ENCODE peak calls at places on chromosomes 7 and 10, in five cellular contexts. G is lower lobe of right lung, M is M059J, V is fibroblast of mammary gland, T is T-helper 17 cell. Q is an unnamed sample.

GRCh38 chr10:30931094-30931493 is 100.6 kb downstream of the ZNF438 start:
- DNase-seq in V (no peak), T (no peak), M (no peak), G (no peak), Q (no peak)

GRCh38 chr7:28083159-28083997 is 97.2 kb downstream of the JAZF1 start:
- DNase-seq in T (no peak), V (peak), M (no peak), G (no peak), Q (no peak)

GRCh38 chr10:28202941-28203352 is 99.9 kb downstream of the MPP7 start:
- DNase-seq in T (no peak), M (peak), V (peak), G (no peak), Q (no peak)

GRCh38 chr7:89602984-89603383 is 551.3 kb upstream of the STEAP1 start:
- DNase-seq in T (no peak), V (no peak), G (no peak), M (no peak), Q (no peak)

GRCh38 chr10:56785292-56785691 is 424.2 kb upstream of the ZWINT start:
- DNase-seq in T (no peak), M (no peak), G (no peak), V (no peak), Q (no peak)

GRCh38 chr7:92159-92767 is 100.1 kb upstream of the FAM20C start:
- DNase-seq in M (no peak), G (no peak), V (no peak), T (no peak), Q (no peak)

GRCh38 chr7:5557920-5558401 is 134.3 kb upstream of the TNRC18 start:
- DNase-seq in M (no peak), V (no peak), G (peak), T (no peak), Q (peak)

GRCh38 chr10:86211691-86212390 is 154.8 kb downstream of the GRID1 start:
- DNase-seq in G (peak), T (no peak), M (no peak), V (no peak), Q (no peak)

GRCh38 chr10:24254180-24254579 is 45.2 kb downstream of the KIAA1217 start:
- DNase-seq in V (peak), G (no peak), T (no peak), M (peak), Q (no peak)

GRCh38 chr10:23095966-23096813 is 811 bp downstream of the MSRB2 start:
- DNase-seq in G (peak), T (peak), V (peak), M (peak), Q (peak)

GRCh38 chr10:95423327-95424005 is 132.7 kb upstream of the PDLIM1 start:
- DNase-seq in T (no peak), V (no peak), M (no peak), G (no peak), Q (no peak)

GRCh38 chr7:144019457-144019856 is 19.3 kb downstream of the OR6B1 start:
- DNase-seq in T (no peak), M (peak), V (peak), G (no peak), Q (no peak)

GRCh38 chr10:132610071-132610701 is 72.6 kb downstream of the INPP5A start:
- DNase-seq in T (no peak), M (no peak), G (no peak), V (no peak), Q (peak)

GRCh38 chr7:76230214-76230613 is 28.5 kb downstream of the SRRM3 start:
- DNase-seq in V (no peak), T (no peak), M (no peak), G (no peak), Q (no peak)

GRCh38 chr7:12759112-12759511 is 71.7 kb downstream of the ARL4A start:
- DNase-seq in T (no peak), G (no peak), V (peak), M (peak), Q (no peak)